ENCODE peak calls at places on chromosomes 11 and 22, in nine cellular contexts. Y, E, R, G, Q, K, I, W and M are unnamed samples. For H3K4me1 and H3K36me3, the result is how much of the 10 kb centered on the place peaks cover.

GRCh38 chr11:33970984-33971466 is 79.1 kb upstream of the LMO2 start:
- DNase-seq in Y (peak), E (peak), R (no peak), G (no peak), Q (peak), K (peak), I (no peak), W (peak), M (peak)

GRCh38 chr11:110711776-110712642 is at the start of gene ARHGAP20:
- DNase-seq in Y (peak), E (peak), R (peak), G (peak), Q (peak), K (peak), I (no peak), W (no peak), M (peak)

GRCh38 chr22:42033263-42034181 is 34.9 kb downstream of the WBP2NL start:
- DNase-seq in Y (no peak), E (no peak), R (no peak), G (no peak), Q (no peak), K (no peak), I (no peak), W (no peak), M (no peak)

GRCh38 chr11:76778874-76779273 is 4.3 kb upstream of the TSKU start:
- DNase-seq in Y (no peak), E (no peak), R (no peak), G (no peak), Q (no peak), K (no peak), I (no peak), W (no peak), M (no peak)

GRCh38 chr22:20239063-20239950 is 28.8 kb downstream of the RTN4R start:
- DNase-seq in Y (peak), E (peak), R (no peak), G (peak), Q (peak), K (no peak), I (no peak), W (no peak), M (no peak)

GRCh38 chr11:59676205-59676604 is 7.4 kb upstream of the PATL1 start:
- DNase-seq in Y (no peak), E (no peak), R (no peak), G (no peak), Q (no peak), K (no peak), I (no peak), W (no peak), M (no peak)

GRCh38 chr11:76835928-76836612 is 24.6 kb upstream of the ACER3 start:
- DNase-seq in Y (peak), E (no peak), R (no peak), G (no peak), Q (peak), K (no peak), I (no peak), W (no peak), M (no peak)

GRCh38 chr11:98940913-98941312 is 79.8 kb upstream of the CNTN5 start:
- DNase-seq in Y (no peak), E (no peak), R (no peak), G (no peak), Q (no peak), K (no peak), I (no peak), W (no peak), M (no peak)

GRCh38 chr22:24402460-24403192 is 24.8 kb upstream of the ADORA2A start:
- DNase-seq in Y (peak), E (peak), R (no peak), G (no peak), Q (peak), K (peak), I (no peak), W (peak), M (no peak)

GRCh38 chr11:15278129-15278528 is 163.4 kb downstream of the INSC start:
- DNase-seq in Y (no peak), E (no peak), R (no peak), G (no peak), Q (peak), K (no peak), I (no peak), W (no peak), M (no peak)

GRCh38 chr11:95541715-95542114 is 247.9 kb downstream of the FAM76B start:
- DNase-seq in Y (no peak), E (no peak), R (no peak), G (no peak), Q (no peak), K (no peak), I (no peak), W (no peak), M (no peak)

GRCh38 chr22:29700949-29701927 is 18.6 kb upstream of the CABP7 start:
- DNase-seq in Y (no peak), E (no peak), R (peak), G (no peak), Q (peak), K (no peak), I (no peak), W (peak), M (peak)

GRCh38 chr11:112345166-112345565 is 84.5 kb upstream of the PLET1 start:
- DNase-seq in Y (no peak), E (no peak), R (no peak), G (no peak), Q (no peak), K (no peak), I (no peak), W (no peak), M (no peak)

GRCh38 chr22:40312050-40312449 is 34.2 kb upstream of the ADSL start:
- DNase-seq in Y (no peak), E (no peak), R (no peak), G (no peak), Q (no peak), K (no peak), I (no peak), W (no peak), M (no peak)

GRCh38 chr11:45896392-45897068 is 10.5 kb downstream of the FREY1 start:
- DNase-seq in Y (no peak), E (no peak), R (no peak), G (no peak), Q (no peak), K (no peak), I (no peak), W (no peak), M (no peak)

GRCh38 chr11:35192347-35192746 is 53.4 kb downstream of the CD44 start:
- DNase-seq in Y (peak), E (no peak), R (no peak), G (no peak), Q (peak), K (peak), I (no peak), W (no peak), M (no peak)

GRCh38 chr11:110986016-110986415 is 259.5 kb upstream of the POU2AF2 start:
- DNase-seq in Y (no peak), E (no peak), R (no peak), G (no peak), Q (no peak), K (no peak), I (no peak), W (no peak), M (no peak)

GRCh38 chr11:96037267-96037990 is 113.5 kb upstream of the MTMR2 start:
- DNase-seq in Y (no peak), E (no peak), R (no peak), G (no peak), Q (no peak), K (no peak), I (no peak), W (no peak), M (no peak)

GRCh38 chr11:15145635-15146034 is 30.9 kb downstream of the INSC start:
- DNase-seq in Y (no peak), E (no peak), R (no peak), G (no peak), Q (no peak), K (no peak), I (no peak), W (no peak), M (no peak)

GRCh38 chr11:127002669-127003259 is 2.2 kb upstream of the KIRREL3 start:
- DNase-seq in Y (no peak), E (no peak), R (no peak), G (no peak), Q (no peak), K (no peak), I (no peak), W (no peak), M (no peak)

GRCh38 chr11:128135451-128135850 is 451.9 kb downstream of the ETS1 start:
- DNase-seq in Y (no peak), E (no peak), R (no peak), G (no peak), Q (peak), K (no peak), I (no peak), W (no peak), M (no peak)

GRCh38 chr22:19579880-19580279 is 55.7 kb upstream of the CLDN5 start:
- DNase-seq in Y (peak), E (no peak), R (peak), G (no peak), Q (peak), K (peak), I (no peak), W (no peak), M (no peak)

GRCh38 chr11:85628771-85629341 is 463 bp downstream of the TMEM126B start:
- DNase-seq in Y (no peak), E (no peak), R (no peak), G (no peak), Q (no peak), K (no peak), I (no peak), W (no peak), M (no peak)

GRCh38 chr22:35956850-35957249 is 71.8 kb downstream of the RBFOX2 start:
- DNase-seq in Y (no peak), E (no peak), R (no peak), G (no peak), Q (no peak), K (no peak), I (no peak), W (no peak), M (no peak)

GRCh38 chr11:46380340-46381045 is 976 bp upstream of the MDK start:
- DNase-seq in Y (peak), E (peak), R (peak), G (peak), Q (peak), K (peak), I (peak), W (no peak), M (peak)

GRCh38 chr11:28999620-29000019 is 891.4 kb downstream of the METTL15 start:
- DNase-seq in Y (no peak), E (no peak), R (no peak), G (no peak), Q (no peak), K (no peak), I (no peak), W (no peak), M (no peak)

GRCh38 chr11:77142091-77142975 is 14.3 kb downstream of the MYO7A start:
- DNase-seq in Y (no peak), E (no peak), R (peak), G (peak), Q (no peak), K (no peak), I (no peak), W (no peak), M (no peak)

GRCh38 chr11:64023731-64024710 is 11.7 kb upstream of the FLRT1 start:
- DNase-seq in Y (no peak), E (no peak), R (no peak), G (no peak), Q (no peak), K (no peak), I (no peak), W (no peak), M (no peak)

GRCh38 chr11:119206512-119207299 is 567 bp downstream of the CBL start:
- DNase-seq in Y (peak), E (no peak), R (peak), G (peak), Q (no peak), K (peak), I (peak), W (no peak), M (peak)

GRCh38 chr11:9180784-9181183 is 84.4 kb downstream of the DENND5A start:
- DNase-seq in Y (no peak), E (no peak), R (no peak), G (no peak), Q (peak), K (no peak), I (no peak), W (no peak), M (no peak)

GRCh38 chr22:40247976-40248375 is 70.3 kb downstream of the TNRC6B start:
- DNase-seq in Y (no peak), E (no peak), R (peak), G (peak), Q (no peak), K (no peak), I (no peak), W (no peak), M (no peak)

GRCh38 chr11:76686261-76687079 is 15.9 kb upstream of the LRRC32 start:
- DNase-seq in Y (no peak), E (no peak), R (no peak), G (no peak), Q (no peak), K (no peak), I (no peak), W (no peak), M (no peak)

DNA sequence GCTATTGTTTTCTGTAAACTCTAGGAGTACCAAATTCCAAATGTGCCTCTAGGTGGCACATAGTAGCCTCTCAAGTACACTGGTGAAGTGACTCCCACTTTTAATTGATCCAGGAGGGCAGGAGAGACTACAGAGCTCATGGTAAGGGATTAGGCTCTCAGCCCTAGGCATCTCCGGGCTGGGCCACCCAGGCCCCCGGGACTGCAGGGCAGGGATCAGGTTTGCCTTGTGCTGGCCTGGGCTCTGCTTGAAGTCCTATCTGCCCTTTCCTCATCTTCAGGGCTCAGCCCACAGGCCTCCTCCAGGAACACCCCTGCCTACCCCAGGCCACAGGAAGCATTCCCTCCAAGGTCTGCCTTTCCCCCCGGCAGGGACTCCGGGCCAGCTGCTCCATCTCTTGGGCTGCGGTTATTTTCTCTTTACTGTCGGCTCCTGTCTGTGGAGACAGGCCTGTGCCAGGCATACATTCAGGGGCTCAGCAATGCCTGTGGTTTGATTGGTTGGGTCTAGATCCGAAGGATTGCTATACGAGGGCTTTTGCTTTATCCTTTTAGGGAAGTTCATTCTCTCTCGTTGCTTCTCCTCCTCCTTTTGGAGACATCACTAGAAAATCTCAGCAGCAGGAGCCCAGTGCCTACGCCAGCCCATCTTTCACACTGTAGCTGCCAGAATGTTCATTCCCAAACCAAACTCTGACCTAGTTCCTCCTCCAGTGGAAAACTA is 32.8 kb downstream of the PARVA start:
- DNase-seq in Y (no peak), E (no peak), R (no peak), G (no peak), Q (peak), K (peak), I (no peak), W (no peak), M (peak)
- H3K4me1 ChIP-seq in Y (under half), E (under half), R (under half), G (under half), Q (under half), K (under half), I (under half), W (under half), M (under half)

DNA sequence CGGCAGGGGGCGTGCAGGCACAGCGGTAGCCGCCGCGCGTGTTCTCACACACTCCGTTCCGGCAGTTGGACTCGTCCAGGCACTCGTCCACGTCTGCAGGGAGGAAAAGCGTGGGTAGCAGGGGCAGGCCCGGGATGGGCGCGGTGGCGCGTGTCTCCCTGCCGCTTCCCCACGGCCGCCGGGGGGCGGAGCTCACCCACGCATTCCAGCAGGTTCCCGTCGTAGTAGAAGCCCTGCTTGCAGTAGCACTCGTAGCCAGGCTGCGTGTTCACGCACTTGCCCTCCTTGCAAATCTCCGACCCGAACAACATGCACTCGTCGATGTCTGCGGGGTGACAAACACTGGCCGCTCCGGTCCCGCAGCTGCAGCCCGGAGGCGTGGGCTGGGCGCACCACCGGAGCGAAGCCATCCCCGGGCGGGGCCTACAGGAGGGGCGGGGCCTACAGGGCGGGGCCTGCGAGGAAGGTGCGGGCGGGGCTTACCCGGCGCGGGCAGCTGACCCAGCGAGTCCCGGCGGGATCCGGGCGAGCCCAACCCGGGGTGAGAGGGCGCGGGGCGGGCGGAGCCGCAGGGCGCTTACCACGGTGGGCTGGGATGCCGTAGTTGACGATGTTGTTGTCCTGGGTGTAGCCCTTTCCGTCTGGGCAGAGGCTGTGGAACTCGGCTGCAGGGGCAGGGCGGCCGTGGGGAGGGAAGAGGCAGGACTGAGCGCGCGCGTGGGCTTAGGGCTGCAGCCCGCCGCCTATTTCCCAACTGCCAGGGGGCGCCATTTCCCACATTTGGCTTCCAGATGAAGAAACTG is 15.6 kb downstream of the SCYL1 start:
- DNase-seq in Y (peak), E (peak), R (peak), G (peak), Q (peak), K (peak), I (peak), W (peak), M (peak)
- H3K36me3 ChIP-seq in Y (under half), E (under half), R (under half), G (under half), Q (under half), K (under half), I (under half), W (under half), M (under half)

GRCh38 chr11:6405039-6405667 is 13.7 kb downstream of the APBB1 start:
- DNase-seq in Y (no peak), E (no peak), R (no peak), G (no peak), Q (peak), K (no peak), I (no peak), W (no peak), M (no peak)
- H3K4me3 ChIP-seq in Y (no peak), E (no peak), R (no peak), G (peak), Q (no peak), K (no peak), I (no peak), W (no peak), M (no peak)

DNA sequence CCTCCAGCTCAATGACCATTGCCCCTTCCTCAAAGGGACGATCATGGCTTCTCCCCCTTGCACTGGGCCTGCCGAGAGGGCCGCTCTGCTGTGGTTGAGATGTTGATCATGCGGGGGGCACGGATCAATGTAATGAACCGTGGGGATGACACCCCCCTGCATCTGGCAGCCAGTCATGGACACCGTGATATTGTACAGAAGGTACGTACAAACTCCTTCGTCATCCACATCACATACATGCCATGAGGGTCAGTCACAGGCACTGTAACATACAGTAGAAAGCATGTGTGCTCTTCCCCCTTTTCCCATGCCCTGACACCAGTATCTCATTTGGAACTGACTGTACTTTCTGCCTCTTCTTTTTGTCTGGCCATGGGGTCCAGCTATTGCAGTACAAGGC is 4.0 kb downstream of the TAF10 start:
- DNase-seq in Y (peak), E (peak), R (no peak), G (no peak), Q (no peak), K (peak), I (no peak), W (no peak), M (no peak)
- H3K4me1 ChIP-seq in Y (half or more), E (under half), R (half or more), G (half or more), Q (under half), K (under half), I (half or more), W (under half), M (under half)

GRCh38 chr11:57331720-57332119 is 4.0 kb downstream of the SSRP1 start:
- DNase-seq in Y (no peak), E (no peak), R (no peak), G (no peak), Q (no peak), K (no peak), I (no peak), W (no peak), M (no peak)

GRCh38 chr11:57335343-57336110 is at the start of gene SSRP1:
- DNase-seq in Y (peak), E (peak), R (peak), G (peak), Q (peak), K (peak), I (peak), W (peak), M (peak)

GRCh38 chr11:57335023-57335342 is 709 bp downstream of the SSRP1 start:
- DNase-seq in Y (no peak), E (no peak), R (no peak), G (no peak), Q (no peak), K (no peak), I (no peak), W (no peak), M (no peak)

GRCh38 chr11:57330029-57330428 is 5.3 kb upstream of the TNKS1BP1 start:
- DNase-seq in Y (no peak), E (no peak), R (no peak), G (peak), Q (no peak), K (no peak), I (no peak), W (no peak), M (no peak)

GRCh38 chr11:57332694-57333440 is 2.8 kb downstream of the SSRP1 start:
- DNase-seq in Y (no peak), E (no peak), R (no peak), G (no peak), Q (no peak), K (no peak), I (no peak), W (no peak), M (no peak)
- H3K36me3 ChIP-seq in Y (under half), E (half or more), R (half or more), G (under half), Q (under half), K (under half), I (half or more), W (half or more), M (half or more)

DNA sequence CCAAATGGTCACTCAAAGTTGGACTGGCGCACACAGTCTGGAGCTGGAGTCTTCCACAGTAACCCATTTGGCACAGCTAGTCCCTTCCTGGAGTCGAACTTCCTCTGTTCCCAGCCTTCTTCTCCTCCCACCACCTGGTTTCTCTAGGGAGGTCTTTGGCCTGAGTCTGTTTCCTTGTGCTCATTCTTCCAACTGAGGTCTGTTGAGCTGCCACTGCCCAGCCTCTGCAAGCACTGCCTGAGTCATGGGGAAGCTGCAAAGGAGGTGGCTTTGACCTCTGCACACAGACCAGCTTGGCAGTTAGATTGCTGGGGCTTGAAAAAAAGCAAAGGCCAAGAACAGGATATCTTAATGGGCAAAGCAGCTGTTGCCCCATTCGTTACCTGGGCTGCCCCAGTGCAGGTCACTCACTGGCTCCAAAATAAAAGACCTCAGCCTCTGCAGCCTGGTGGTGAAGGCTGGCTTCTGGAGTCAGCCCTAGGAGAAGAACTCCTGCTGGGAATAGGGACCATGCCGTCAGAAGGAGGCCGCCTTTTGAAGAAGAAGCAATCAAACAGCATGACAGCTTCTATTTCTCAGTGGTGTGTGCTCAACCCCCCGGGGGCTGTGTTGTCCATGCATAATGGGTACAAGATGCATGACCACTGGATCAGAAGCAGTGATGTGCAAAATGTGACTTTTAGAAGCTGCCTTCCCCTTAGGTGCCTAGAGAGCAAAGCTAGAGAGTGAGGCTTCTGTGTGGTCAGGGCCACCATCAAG is 3.0 kb downstream of the ADAMTS15 start:
- DNase-seq in Y (peak), E (peak), R (no peak), G (no peak), Q (peak), K (no peak), I (no peak), W (no peak), M (no peak)
- H3K4me3 ChIP-seq in Y (peak), E (peak), R (no peak), G (no peak), Q (no peak), K (peak), I (no peak), W (no peak), M (no peak)